ENCODE peak calls at places on chromosomes 12 and 14, in eight cellular contexts. One of them, this sample, is unnamed.

GRCh38 chr12:117126335-117126734 is 27.1 kb upstream of the TESC start:
- DNase-seq in K562: no peak
- DNase-seq in HepG2: no peak
- DNase-seq in sigmoid colon: no peak
- DNase-seq in GM12878: no peak
- DNase-seq in transverse colon: no peak
- DNase-seq in SK-N-SH: no peak
- DNase-seq in stomach: no peak
- DNase-seq in this sample: no peak

GRCh38 chr14:65788876-65789859 is 376.6 kb downstream of the FUT8 start:
- DNase-seq in K562: no peak
- DNase-seq in stomach: no peak
- DNase-seq in GM12878: no peak
- DNase-seq in sigmoid colon: no peak
- DNase-seq in transverse colon: no peak
- DNase-seq in HepG2: peak; percentile 3
- DNase-seq in SK-N-SH: peak; percentile 25
- DNase-seq in this sample: no peak

GRCh38 chr12:48510111-48510510 is 15.3 kb upstream of the OR8S1 start:
- DNase-seq in GM12878: no peak
- DNase-seq in K562: no peak
- DNase-seq in HepG2: no peak
- DNase-seq in transverse colon: no peak
- DNase-seq in stomach: no peak
- DNase-seq in SK-N-SH: no peak
- DNase-seq in sigmoid colon: no peak
- DNase-seq in this sample: no peak

GRCh38 chr12:56229082-56229481 is 769 bp upstream of the SLC39A5 start:
- DNase-seq in HepG2: no peak
- DNase-seq in SK-N-SH: no peak
- DNase-seq in GM12878: no peak
- DNase-seq in sigmoid colon: no peak
- DNase-seq in K562: peak; percentile 43
- DNase-seq in stomach: no peak
- DNase-seq in transverse colon: no peak
- DNase-seq in this sample: no peak

GRCh38 chr14:70177092-70177491 is 11.7 kb downstream of the SLC8A3 start:
- DNase-seq in GM12878: no peak
- DNase-seq in HepG2: no peak
- DNase-seq in SK-N-SH: no peak
- DNase-seq in transverse colon: no peak
- DNase-seq in K562: no peak
- DNase-seq in stomach: no peak
- DNase-seq in sigmoid colon: no peak
- DNase-seq in this sample: no peak

GRCh38 chr12:40106655-40107054 is 774 bp upstream of the SLC2A13 start:
- DNase-seq in HepG2: no peak
- DNase-seq in GM12878: no peak
- DNase-seq in sigmoid colon: no peak
- DNase-seq in transverse colon: no peak
- DNase-seq in stomach: no peak
- DNase-seq in K562: no peak
- DNase-seq in SK-N-SH: no peak
- DNase-seq in this sample: no peak

GRCh38 chr12:50079771-50080170 is 5.4 kb upstream of the SMARCD1 start:
- DNase-seq in HepG2: no peak
- DNase-seq in stomach: no peak
- DNase-seq in GM12878: no peak
- DNase-seq in sigmoid colon: no peak
- DNase-seq in K562: no peak
- DNase-seq in transverse colon: no peak
- DNase-seq in SK-N-SH: no peak
- DNase-seq in this sample: no peak

GRCh38 chr14:103833711-103834110 is 13.7 kb downstream of the PPP1R13B start:
- DNase-seq in sigmoid colon: no peak
- DNase-seq in stomach: no peak
- DNase-seq in HepG2: no peak
- DNase-seq in transverse colon: no peak
- DNase-seq in GM12878: no peak
- DNase-seq in K562: no peak
- DNase-seq in SK-N-SH: no peak
- DNase-seq in this sample: no peak

GRCh38 chr12:64665506-64665905 is 55.2 kb downstream of the RASSF3 start:
- DNase-seq in sigmoid colon: no peak
- DNase-seq in GM12878: peak; percentile 62
- DNase-seq in SK-N-SH: no peak
- DNase-seq in K562: no peak
- DNase-seq in transverse colon: peak; percentile 56
- DNase-seq in HepG2: no peak
- DNase-seq in stomach: no peak
- DNase-seq in this sample: peak; percentile 13

GRCh38 chr14:89004195-89004594 is 179.7 kb downstream of the TTC8 start:
- DNase-seq in K562: no peak
- DNase-seq in HepG2: no peak
- DNase-seq in stomach: no peak
- DNase-seq in transverse colon: no peak
- DNase-seq in GM12878: no peak
- DNase-seq in SK-N-SH: no peak
- DNase-seq in sigmoid colon: no peak
- DNase-seq in this sample: no peak

GRCh38 chr12:76591461-76591860 is 31.9 kb upstream of the OSBPL8 start:
- DNase-seq in GM12878: no peak
- DNase-seq in K562: no peak
- DNase-seq in HepG2: no peak
- DNase-seq in transverse colon: no peak
- DNase-seq in stomach: no peak
- DNase-seq in sigmoid colon: no peak
- DNase-seq in SK-N-SH: no peak
- DNase-seq in this sample: no peak

DNA sequence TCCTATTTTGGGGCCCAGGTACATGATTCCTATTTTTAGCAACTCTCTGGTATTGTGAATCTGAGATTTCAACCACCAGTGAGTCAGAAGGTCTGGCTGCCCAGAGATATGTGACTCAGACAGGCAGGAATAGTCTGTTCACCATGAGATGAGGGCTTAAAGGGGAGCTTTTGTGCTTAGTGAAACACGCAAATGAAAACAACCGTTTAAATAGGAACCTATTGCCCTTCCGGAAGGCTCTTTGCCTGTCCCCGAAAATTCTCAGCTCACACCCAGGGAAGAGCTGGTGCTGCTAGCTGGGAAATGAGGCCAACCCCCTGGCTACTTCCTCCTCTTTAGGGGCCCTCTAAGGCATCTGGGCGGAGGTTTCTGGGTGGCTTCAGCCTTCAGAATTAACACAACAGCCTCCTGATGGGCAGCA is 283.6 kb downstream of the CACNA1C start:
- DNase-seq in HepG2: no peak
- DNase-seq in transverse colon: no peak
- DNase-seq in sigmoid colon: no peak
- DNase-seq in stomach: no peak
- DNase-seq in GM12878: peak; percentile 85
- DNase-seq in K562: peak; percentile 30
- DNase-seq in SK-N-SH: no peak
- DNase-seq in this sample: no peak
- TF ChIP-seq POLR2AphosphoS5 in HepG2: no peak
- TF ChIP-seq POLR2AphosphoS5 in transverse colon: peak; percentile 45
- TF ChIP-seq POLR2AphosphoS5 in sigmoid colon: peak; percentile 37
- TF ChIP-seq POLR2AphosphoS5 in stomach: peak; percentile 21
- TF ChIP-seq POLR2AphosphoS5 in GM12878: no peak
- TF ChIP-seq POLR2AphosphoS5 in K562: peak; percentile 59
- TF ChIP-seq POLR2AphosphoS5 in SK-N-SH: peak; percentile 73
- TF ChIP-seq POLR2AphosphoS5 in this sample: no peak

GRCh38 chr14:95329941-95330340 is 10.2 kb upstream of the CLMN start:
- DNase-seq in sigmoid colon: no peak
- DNase-seq in GM12878: no peak
- DNase-seq in K562: no peak
- DNase-seq in transverse colon: no peak
- DNase-seq in HepG2: no peak
- DNase-seq in SK-N-SH: no peak
- DNase-seq in stomach: no peak
- DNase-seq in this sample: no peak

GRCh38 chr14:95331708-95332408 is 12.2 kb upstream of the CLMN start:
- DNase-seq in SK-N-SH: no peak
- DNase-seq in HepG2: no peak
- DNase-seq in stomach: no peak
- DNase-seq in sigmoid colon: no peak
- DNase-seq in GM12878: no peak
- DNase-seq in transverse colon: no peak
- DNase-seq in K562: no peak
- DNase-seq in this sample: no peak

GRCh38 chr14:95328876-95329503 is 9.3 kb upstream of the CLMN start:
- DNase-seq in GM12878: no peak
- DNase-seq in K562: no peak
- DNase-seq in sigmoid colon: no peak
- DNase-seq in transverse colon: no peak
- DNase-seq in HepG2: no peak
- DNase-seq in stomach: no peak
- DNase-seq in SK-N-SH: peak; percentile 62
- DNase-seq in this sample: no peak

GRCh38 chr14:95332641-95333040 is 12.9 kb upstream of the CLMN start:
- DNase-seq in transverse colon: peak; percentile 49
- DNase-seq in HepG2: no peak
- DNase-seq in K562: no peak
- DNase-seq in SK-N-SH: no peak
- DNase-seq in GM12878: no peak
- DNase-seq in sigmoid colon: no peak
- DNase-seq in stomach: no peak
- DNase-seq in this sample: no peak

DNA sequence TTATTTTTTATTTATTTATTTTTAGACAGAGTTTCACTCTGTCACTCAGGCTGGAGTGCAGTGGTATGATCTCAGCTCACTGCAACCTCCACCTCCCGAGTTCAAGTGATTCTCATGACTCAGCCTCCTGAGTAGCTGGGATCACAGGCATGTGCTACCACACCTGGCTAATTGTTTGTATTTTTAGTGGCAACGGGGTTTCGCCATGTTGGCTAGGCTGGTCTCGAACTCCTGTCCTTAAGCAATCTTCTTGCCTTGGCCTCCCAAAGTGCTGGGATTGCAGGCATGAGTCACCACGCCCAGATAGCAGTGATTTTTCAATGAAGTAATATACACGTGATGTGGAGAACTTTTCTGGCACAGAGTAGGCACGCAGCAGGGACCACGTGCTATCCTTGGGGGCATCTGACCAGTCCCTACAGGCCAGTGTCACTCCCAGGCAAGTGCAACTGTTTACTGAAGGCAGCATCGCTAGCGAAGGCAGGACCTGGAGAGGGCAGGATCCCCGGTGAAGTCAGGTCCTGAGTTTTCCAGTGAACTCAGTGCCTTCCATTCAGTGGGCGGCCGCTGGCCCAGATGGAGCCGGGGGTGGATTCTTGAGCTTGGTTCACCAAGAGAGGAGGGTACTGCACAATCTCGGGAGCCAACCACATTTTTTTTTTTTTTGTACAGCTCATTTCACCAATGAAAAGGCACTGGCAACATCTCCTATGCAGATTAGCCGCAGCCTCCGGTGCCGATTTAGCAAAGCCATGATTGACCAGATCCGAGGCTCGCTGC is 11.1 kb upstream of the CLMN start:
- DNase-seq in HepG2: no peak
- DNase-seq in sigmoid colon: no peak
- DNase-seq in GM12878: no peak
- DNase-seq in transverse colon: no peak
- DNase-seq in K562: no peak
- DNase-seq in stomach: no peak
- DNase-seq in SK-N-SH: no peak
- DNase-seq in this sample: no peak
- TF ChIP-seq EP300 in HepG2: no peak
- TF ChIP-seq EP300 in sigmoid colon: no peak
- TF ChIP-seq EP300 in GM12878: no peak
- TF ChIP-seq EP300 in transverse colon: no peak
- TF ChIP-seq EP300 in K562: no peak
- TF ChIP-seq EP300 in stomach: no peak
- TF ChIP-seq EP300 in SK-N-SH: no peak
- TF ChIP-seq EP300 in this sample: no peak

GRCh38 chr14:64646103-64646502 is 58.1 kb upstream of the PLEKHG3 start:
- DNase-seq in SK-N-SH: no peak
- DNase-seq in sigmoid colon: peak; percentile 77
- DNase-seq in GM12878: no peak
- DNase-seq in K562: no peak
- DNase-seq in stomach: no peak
- DNase-seq in HepG2: no peak
- DNase-seq in transverse colon: no peak
- DNase-seq in this sample: no peak
- H3K4me3 ChIP-seq in SK-N-SH: no peak overlapping the region
- H3K4me3 ChIP-seq in sigmoid colon: no peak overlapping the region
- H3K4me3 ChIP-seq in GM12878: no peak overlapping the region
- H3K4me3 ChIP-seq in K562: no peak overlapping the region
- H3K4me3 ChIP-seq in stomach: no peak overlapping the region
- H3K4me3 ChIP-seq in HepG2: no peak overlapping the region
- H3K4me3 ChIP-seq in transverse colon: no peak overlapping the region
- H3K4me3 ChIP-seq in this sample: no peak overlapping the region

GRCh38 chr14:61153436-61153835 is 127.7 kb downstream of the TMEM30B start:
- DNase-seq in sigmoid colon: no peak
- DNase-seq in K562: no peak
- DNase-seq in transverse colon: no peak
- DNase-seq in SK-N-SH: peak; percentile 33
- DNase-seq in GM12878: no peak
- DNase-seq in HepG2: peak; percentile 6
- DNase-seq in stomach: no peak
- DNase-seq in this sample: no peak

GRCh38 chr14:61152851-61153364 is 128.2 kb downstream of the TMEM30B start:
- DNase-seq in transverse colon: no peak
- DNase-seq in HepG2: peak; percentile 23
- DNase-seq in K562: no peak
- DNase-seq in SK-N-SH: no peak
- DNase-seq in sigmoid colon: no peak
- DNase-seq in stomach: no peak
- DNase-seq in GM12878: no peak
- DNase-seq in this sample: no peak

GRCh38 chr14:61154606-61155005 is 126.5 kb downstream of the TMEM30B start:
- DNase-seq in K562: no peak
- DNase-seq in stomach: no peak
- DNase-seq in SK-N-SH: no peak
- DNase-seq in transverse colon: no peak
- DNase-seq in GM12878: no peak
- DNase-seq in sigmoid colon: no peak
- DNase-seq in HepG2: no peak
- DNase-seq in this sample: no peak

GRCh38 chr14:61151276-61151675 is 129.9 kb downstream of the TMEM30B start:
- DNase-seq in HepG2: no peak
- DNase-seq in GM12878: no peak
- DNase-seq in K562: no peak
- DNase-seq in sigmoid colon: no peak
- DNase-seq in stomach: no peak
- DNase-seq in SK-N-SH: no peak
- DNase-seq in transverse colon: no peak
- DNase-seq in this sample: no peak

DNA sequence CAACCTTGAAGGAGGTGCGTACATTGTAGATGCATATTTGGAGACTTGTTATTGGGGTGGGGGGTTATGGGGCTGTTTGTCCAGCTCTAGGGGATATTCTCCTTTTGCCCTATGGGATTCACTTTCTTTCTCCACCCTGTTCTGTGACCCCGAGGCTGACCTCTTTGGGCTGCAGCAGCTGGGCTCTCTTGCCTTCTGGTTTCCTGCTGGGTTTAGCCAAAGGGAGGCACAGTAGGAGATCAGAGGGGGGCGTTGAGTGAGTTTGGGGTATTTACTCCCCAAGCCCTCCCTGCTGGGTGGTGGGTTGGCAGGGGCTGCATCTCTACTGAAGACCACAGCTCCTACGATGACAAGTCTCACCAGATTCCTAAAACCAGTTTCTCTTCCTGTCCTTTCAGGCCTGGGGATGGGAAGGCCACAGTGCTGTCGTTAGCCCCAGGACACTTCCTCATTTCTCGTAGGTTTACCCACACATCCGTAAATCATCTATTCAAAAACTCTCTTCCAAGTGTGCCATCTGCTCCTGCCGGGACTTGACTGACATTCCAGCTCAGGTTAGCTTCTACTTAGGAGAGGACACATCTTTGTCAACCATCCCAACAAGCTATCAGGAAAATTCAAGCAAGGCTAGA is 127.1 kb downstream of the TMEM30B start:
- DNase-seq in sigmoid colon: no peak
- DNase-seq in HepG2: no peak
- DNase-seq in transverse colon: no peak
- DNase-seq in stomach: no peak
- DNase-seq in K562: no peak
- DNase-seq in GM12878: no peak
- DNase-seq in SK-N-SH: no peak
- DNase-seq in this sample: no peak
- TF ChIP-seq POLR2AphosphoS5 in sigmoid colon: no peak
- TF ChIP-seq POLR2AphosphoS5 in HepG2: no peak
- TF ChIP-seq POLR2AphosphoS5 in transverse colon: no peak
- TF ChIP-seq POLR2AphosphoS5 in stomach: no peak
- TF ChIP-seq POLR2AphosphoS5 in K562: no peak
- TF ChIP-seq POLR2AphosphoS5 in GM12878: no peak
- TF ChIP-seq POLR2AphosphoS5 in SK-N-SH: no peak
- TF ChIP-seq POLR2AphosphoS5 in this sample: no peak

This sample was measured in suprapubic skin.